ENCODE peak calls at places on chromosomes 2 and 18, in four cellular contexts. B, D, N and K are unnamed samples.

GRCh38 chr2:10042301-10043161 is 819 bp upstream of the KLF11 start:
- DNase-seq in B (peak; percentile 61), D (peak; percentile 16), N (no peak), K (peak; percentile 56)

GRCh38 chr2:192247456-192247855 is 52.7 kb upstream of the TMEFF2 start:
- DNase-seq in B (peak; percentile 63), D (no peak), N (no peak), K (no peak)

GRCh38 chr18:79740741-79741700 is 56.7 kb upstream of the KCNG2 start:
- DNase-seq in B (no peak), D (no peak), N (no peak), K (no peak)

GRCh38 chr2:1082456-1083205 is 132.0 kb downstream of the SNTG2 start:
- DNase-seq in B (no peak), D (no peak), N (no peak), K (no peak)

GRCh38 chr18:59719533-59720325 is 22.5 kb upstream of the CCBE1 start:
- DNase-seq in B (peak; percentile 71), D (no peak), N (no peak), K (no peak)

GRCh38 chr2:239319261-239319661 is 81.6 kb downstream of the HDAC4 start:
- DNase-seq in B (peak; percentile 51), D (no peak), N (no peak), K (peak; percentile 67)

GRCh38 chr2:10688921-10689807 is 611 bp downstream of the NOL10 start:
- DNase-seq in B (peak; percentile 17), D (no peak), N (no peak), K (no peak)

GRCh38 chr2:163658556-163658955 is 77.3 kb downstream of the FIGN start:
- DNase-seq in B (peak; percentile 47), D (no peak), N (no peak), K (peak; percentile 52)

GRCh38 chr2:33202641-33203345 is 256.0 kb downstream of the LTBP1 start:
- DNase-seq in B (no peak), D (no peak), N (no peak), K (no peak)